ENCODE peak calls at places on chromosomes 2 and 18, in six cellular contexts. K, G, Z, U, H and R are unnamed samples.

GRCh38 chr2:203328735-203329549 is 748 bp downstream of the ABI2 start:
- DNase-seq in U (no peak), H (no peak), K (peak), G (peak), Z (peak), R (peak)

GRCh38 chr2:126902152-126902835 is 3.6 kb downstream of the TEX51 start:
- DNase-seq in G (no peak), K (no peak), U (no peak), Z (no peak), H (no peak), R (no peak)

GRCh38 chr2:189613650-189614420 is 33.2 kb upstream of the SLC40A1 start:
- DNase-seq in U (no peak), Z (peak), H (no peak), G (peak), K (no peak), R (no peak)

GRCh38 chr2:197092431-197092830 is 165.9 kb upstream of the PGAP1 start:
- DNase-seq in G (no peak), K (no peak), H (no peak), U (no peak), Z (peak), R (no peak)

GRCh38 chr2:175734679-175735078 is 267.4 kb downstream of the LNPK start:
- DNase-seq in Z (no peak), G (no peak), K (no peak), H (no peak), U (no peak), R (no peak)

GRCh38 chr2:202084265-202084664 is 11.2 kb downstream of the KIAA2012 start:
- DNase-seq in Z (no peak), G (no peak), K (no peak), U (no peak), H (no peak), R (no peak)

GRCh38 chr2:9658972-9659371 is 28.2 kb upstream of the YWHAQ start:
- DNase-seq in U (no peak), Z (no peak), H (no peak), G (peak), K (no peak), R (no peak)

GRCh38 chr2:5538717-5539116 is 153.5 kb upstream of the SOX11 start:
- DNase-seq in U (no peak), K (no peak), Z (no peak), G (no peak), H (no peak), R (no peak)

GRCh38 chr2:63990072-63990471 is 29.2 kb downstream of the VPS54 start:
- DNase-seq in H (no peak), U (no peak), Z (no peak), K (no peak), G (no peak), R (no peak)

GRCh38 chr2:135676031-135676430 is 65.6 kb upstream of the UBXN4 start:
- DNase-seq in Z (no peak), H (no peak), K (no peak), G (no peak), U (no peak), R (no peak)

GRCh38 chr2:225010804-225011203 is 31.5 kb downstream of the DOCK10 start:
- DNase-seq in Z (no peak), G (peak), U (no peak), H (no peak), K (no peak), R (no peak)

GRCh38 chr2:98460573-98461560 is 16.2 kb downstream of the INPP4A start:
- DNase-seq in G (no peak), Z (no peak), H (no peak), K (no peak), U (no peak), R (no peak)

GRCh38 chr2:33068261-33068660 is 121.5 kb downstream of the LTBP1 start:
- DNase-seq in H (no peak), G (peak), Z (no peak), U (no peak), K (no peak), R (no peak)

GRCh38 chr18:9082763-9083510 is 19.6 kb upstream of the NDUFV2 start:
- DNase-seq in Z (no peak), H (no peak), U (no peak), G (no peak), K (no peak), R (no peak)

GRCh38 chr2:172442072-172442895 is 14.9 kb downstream of the ITGA6 start:
- DNase-seq in G (peak), K (no peak), U (no peak), Z (no peak), H (no peak), R (no peak)

GRCh38 chr2:69499242-69499641 is 62.0 kb upstream of the NFU1 start:
- DNase-seq in H (no peak), K (no peak), Z (no peak), U (no peak), G (no peak), R (no peak)